ENCODE peak calls at places on chromosomes 7 and 10, in ten cellular contexts. One of them, this sample, is unnamed.

GRCh38 chr7:131103997-131104396 is 223.7 kb upstream of the MKLN1 start:
- DNase-seq in stimulated activated CD8-positive, alpha-beta memory T cell treated with anti-CD3 and anti-CD28 coated beads, Interleukin-15, amount 100 ng/mL, for 24 hours: no peak
- DNase-seq in activated gamma-delta T cell treated with anti-CD3 and anti-CD28 coated beads, Interleukin-2, amount 50 U/mL, for 16 hours: no peak
- DNase-seq in IMR-90: peak; percentile 89
- DNase-seq in activated CD4-positive, alpha-beta T cell treated with anti-CD3 and anti-CD28 coated beads, Interleukin-2, amount 10 ng/mL, durations not matched to agents 24 days and 14 days: peak; percentile 58
- DNase-seq in hepatocyte: no peak
- DNase-seq in EL: peak; percentile 67
- DNase-seq in NCI-H460: no peak
- DNase-seq in GM12864: no peak
- DNase-seq in coronary artery: no peak
- DNase-seq in this sample: no peak

GRCh38 chr10:89279449-89279869 is 22.4 kb upstream of the IFIT2 start:
- DNase-seq in NCI-H460: no peak
- DNase-seq in EL: peak; percentile 58
- DNase-seq in activated CD4-positive, alpha-beta T cell treated with anti-CD3 and anti-CD28 coated beads, Interleukin-2, amount 10 ng/mL, durations not matched to agents 24 days and 14 days: no peak
- DNase-seq in activated gamma-delta T cell treated with anti-CD3 and anti-CD28 coated beads, Interleukin-2, amount 50 U/mL, for 16 hours: no peak
- DNase-seq in hepatocyte: no peak
- DNase-seq in stimulated activated CD8-positive, alpha-beta memory T cell treated with anti-CD3 and anti-CD28 coated beads, Interleukin-15, amount 100 ng/mL, for 24 hours: no peak
- DNase-seq in IMR-90: no peak
- DNase-seq in GM12864: no peak
- DNase-seq in coronary artery: no peak
- DNase-seq in this sample: no peak

GRCh38 chr10:50561266-50561665 is 62.5 kb downstream of the SGMS1 start:
- DNase-seq in activated CD4-positive, alpha-beta T cell treated with anti-CD3 and anti-CD28 coated beads, Interleukin-2, amount 10 ng/mL, durations not matched to agents 24 days and 14 days: no peak
- DNase-seq in stimulated activated CD8-positive, alpha-beta memory T cell treated with anti-CD3 and anti-CD28 coated beads, Interleukin-15, amount 100 ng/mL, for 24 hours: no peak
- DNase-seq in NCI-H460: peak; percentile 83
- DNase-seq in activated gamma-delta T cell treated with anti-CD3 and anti-CD28 coated beads, Interleukin-2, amount 50 U/mL, for 16 hours: no peak
- DNase-seq in coronary artery: no peak
- DNase-seq in GM12864: no peak
- DNase-seq in hepatocyte: no peak
- DNase-seq in IMR-90: peak; percentile 97
- DNase-seq in EL: peak; percentile 78
- DNase-seq in this sample: no peak

GRCh38 chr7:20200361-20200760 is 16.8 kb downstream of the MACC1 start:
- DNase-seq in hepatocyte: no peak
- DNase-seq in EL: no peak
- DNase-seq in GM12864: no peak
- DNase-seq in stimulated activated CD8-positive, alpha-beta memory T cell treated with anti-CD3 and anti-CD28 coated beads, Interleukin-15, amount 100 ng/mL, for 24 hours: no peak
- DNase-seq in NCI-H460: no peak
- DNase-seq in activated gamma-delta T cell treated with anti-CD3 and anti-CD28 coated beads, Interleukin-2, amount 50 U/mL, for 16 hours: no peak
- DNase-seq in coronary artery: no peak
- DNase-seq in activated CD4-positive, alpha-beta T cell treated with anti-CD3 and anti-CD28 coated beads, Interleukin-2, amount 10 ng/mL, durations not matched to agents 24 days and 14 days: no peak
- DNase-seq in IMR-90: no peak
- DNase-seq in this sample: no peak

GRCh38 chr7:87447251-87447650 is 28.2 kb downstream of the ABCB4 start:
- DNase-seq in NCI-H460: no peak
- DNase-seq in stimulated activated CD8-positive, alpha-beta memory T cell treated with anti-CD3 and anti-CD28 coated beads, Interleukin-15, amount 100 ng/mL, for 24 hours: no peak
- DNase-seq in activated gamma-delta T cell treated with anti-CD3 and anti-CD28 coated beads, Interleukin-2, amount 50 U/mL, for 16 hours: no peak
- DNase-seq in GM12864: no peak
- DNase-seq in EL: peak; percentile 4
- DNase-seq in activated CD4-positive, alpha-beta T cell treated with anti-CD3 and anti-CD28 coated beads, Interleukin-2, amount 10 ng/mL, durations not matched to agents 24 days and 14 days: no peak
- DNase-seq in IMR-90: no peak
- DNase-seq in hepatocyte: no peak
- DNase-seq in coronary artery: no peak
- DNase-seq in this sample: no peak

GRCh38 chr10:45399113-45399512 is 25.1 kb downstream of the ALOX5 start:
- DNase-seq in IMR-90: no peak
- DNase-seq in activated CD4-positive, alpha-beta T cell treated with anti-CD3 and anti-CD28 coated beads, Interleukin-2, amount 10 ng/mL, durations not matched to agents 24 days and 14 days: no peak
- DNase-seq in coronary artery: no peak
- DNase-seq in stimulated activated CD8-positive, alpha-beta memory T cell treated with anti-CD3 and anti-CD28 coated beads, Interleukin-15, amount 100 ng/mL, for 24 hours: no peak
- DNase-seq in EL: no peak
- DNase-seq in hepatocyte: no peak
- DNase-seq in NCI-H460: no peak
- DNase-seq in activated gamma-delta T cell treated with anti-CD3 and anti-CD28 coated beads, Interleukin-2, amount 50 U/mL, for 16 hours: no peak
- DNase-seq in GM12864: no peak
- DNase-seq in this sample: no peak

GRCh38 chr7:90574136-90574819 is 21.8 kb upstream of the CDK14 start:
- DNase-seq in GM12864: no peak
- DNase-seq in IMR-90: peak; percentile 35
- DNase-seq in activated gamma-delta T cell treated with anti-CD3 and anti-CD28 coated beads, Interleukin-2, amount 50 U/mL, for 16 hours: no peak
- DNase-seq in EL: no peak
- DNase-seq in hepatocyte: peak; percentile 47
- DNase-seq in stimulated activated CD8-positive, alpha-beta memory T cell treated with anti-CD3 and anti-CD28 coated beads, Interleukin-15, amount 100 ng/mL, for 24 hours: no peak
- DNase-seq in activated CD4-positive, alpha-beta T cell treated with anti-CD3 and anti-CD28 coated beads, Interleukin-2, amount 10 ng/mL, durations not matched to agents 24 days and 14 days: no peak
- DNase-seq in coronary artery: no peak
- DNase-seq in NCI-H460: no peak
- DNase-seq in this sample: no peak

GRCh38 chr10:62590305-62590704 is 214.2 kb upstream of the ADO start:
- DNase-seq in hepatocyte: no peak
- DNase-seq in GM12864: no peak
- DNase-seq in coronary artery: no peak
- DNase-seq in EL: peak; percentile 21
- DNase-seq in activated CD4-positive, alpha-beta T cell treated with anti-CD3 and anti-CD28 coated beads, Interleukin-2, amount 10 ng/mL, durations not matched to agents 24 days and 14 days: no peak
- DNase-seq in activated gamma-delta T cell treated with anti-CD3 and anti-CD28 coated beads, Interleukin-2, amount 50 U/mL, for 16 hours: no peak
- DNase-seq in stimulated activated CD8-positive, alpha-beta memory T cell treated with anti-CD3 and anti-CD28 coated beads, Interleukin-15, amount 100 ng/mL, for 24 hours: no peak
- DNase-seq in IMR-90: peak; percentile 45
- DNase-seq in NCI-H460: no peak
- DNase-seq in this sample: no peak

GRCh38 chr7:135536160-135536559 is 21.6 kb upstream of the NUP205 start:
- DNase-seq in NCI-H460: no peak
- DNase-seq in IMR-90: peak; percentile 37
- DNase-seq in GM12864: no peak
- DNase-seq in activated CD4-positive, alpha-beta T cell treated with anti-CD3 and anti-CD28 coated beads, Interleukin-2, amount 10 ng/mL, durations not matched to agents 24 days and 14 days: no peak
- DNase-seq in activated gamma-delta T cell treated with anti-CD3 and anti-CD28 coated beads, Interleukin-2, amount 50 U/mL, for 16 hours: no peak
- DNase-seq in stimulated activated CD8-positive, alpha-beta memory T cell treated with anti-CD3 and anti-CD28 coated beads, Interleukin-15, amount 100 ng/mL, for 24 hours: no peak
- DNase-seq in hepatocyte: peak; percentile 38
- DNase-seq in EL: peak; percentile 7
- DNase-seq in coronary artery: no peak
- DNase-seq in this sample: no peak

GRCh38 chr7:127396184-127396583 is 3.7 kb upstream of the ZNF800 start:
- DNase-seq in activated gamma-delta T cell treated with anti-CD3 and anti-CD28 coated beads, Interleukin-2, amount 50 U/mL, for 16 hours: no peak
- DNase-seq in NCI-H460: no peak
- DNase-seq in GM12864: no peak
- DNase-seq in hepatocyte: no peak
- DNase-seq in IMR-90: no peak
- DNase-seq in stimulated activated CD8-positive, alpha-beta memory T cell treated with anti-CD3 and anti-CD28 coated beads, Interleukin-15, amount 100 ng/mL, for 24 hours: no peak
- DNase-seq in coronary artery: no peak
- DNase-seq in EL: peak; percentile 9
- DNase-seq in activated CD4-positive, alpha-beta T cell treated with anti-CD3 and anti-CD28 coated beads, Interleukin-2, amount 10 ng/mL, durations not matched to agents 24 days and 14 days: peak; percentile 63
- DNase-seq in this sample: no peak

GRCh38 chr7:68868975-68869374 is 729.3 kb upstream of the AUTS2 start:
- DNase-seq in GM12864: no peak
- DNase-seq in stimulated activated CD8-positive, alpha-beta memory T cell treated with anti-CD3 and anti-CD28 coated beads, Interleukin-15, amount 100 ng/mL, for 24 hours: no peak
- DNase-seq in hepatocyte: no peak
- DNase-seq in NCI-H460: no peak
- DNase-seq in coronary artery: no peak
- DNase-seq in activated gamma-delta T cell treated with anti-CD3 and anti-CD28 coated beads, Interleukin-2, amount 50 U/mL, for 16 hours: no peak
- DNase-seq in EL: no peak
- DNase-seq in IMR-90: no peak
- DNase-seq in activated CD4-positive, alpha-beta T cell treated with anti-CD3 and anti-CD28 coated beads, Interleukin-2, amount 10 ng/mL, durations not matched to agents 24 days and 14 days: no peak
- DNase-seq in this sample: no peak

GRCh38 chr7:1641661-1642260 is 28.3 kb upstream of the ELFN1 start:
- DNase-seq in coronary artery: no peak
- DNase-seq in activated CD4-positive, alpha-beta T cell treated with anti-CD3 and anti-CD28 coated beads, Interleukin-2, amount 10 ng/mL, durations not matched to agents 24 days and 14 days: no peak
- DNase-seq in stimulated activated CD8-positive, alpha-beta memory T cell treated with anti-CD3 and anti-CD28 coated beads, Interleukin-15, amount 100 ng/mL, for 24 hours: no peak
- DNase-seq in activated gamma-delta T cell treated with anti-CD3 and anti-CD28 coated beads, Interleukin-2, amount 50 U/mL, for 16 hours: no peak
- DNase-seq in IMR-90: no peak
- DNase-seq in EL: no peak
- DNase-seq in NCI-H460: no peak
- DNase-seq in hepatocyte: no peak
- DNase-seq in GM12864: no peak
- DNase-seq in this sample: no peak

GRCh38 chr10:114068054-114068707 is 24.5 kb downstream of the ADRB1 start:
- DNase-seq in GM12864: no peak
- DNase-seq in hepatocyte: no peak
- DNase-seq in activated gamma-delta T cell treated with anti-CD3 and anti-CD28 coated beads, Interleukin-2, amount 50 U/mL, for 16 hours: no peak
- DNase-seq in NCI-H460: no peak
- DNase-seq in IMR-90: no peak
- DNase-seq in coronary artery: no peak
- DNase-seq in EL: peak; percentile 40
- DNase-seq in activated CD4-positive, alpha-beta T cell treated with anti-CD3 and anti-CD28 coated beads, Interleukin-2, amount 10 ng/mL, durations not matched to agents 24 days and 14 days: no peak
- DNase-seq in stimulated activated CD8-positive, alpha-beta memory T cell treated with anti-CD3 and anti-CD28 coated beads, Interleukin-15, amount 100 ng/mL, for 24 hours: no peak
- DNase-seq in this sample: no peak

GRCh38 chr7:50812847-50813475 is 30.3 kb upstream of the GRB10 start:
- DNase-seq in activated gamma-delta T cell treated with anti-CD3 and anti-CD28 coated beads, Interleukin-2, amount 50 U/mL, for 16 hours: no peak
- DNase-seq in EL: peak; percentile 89
- DNase-seq in stimulated activated CD8-positive, alpha-beta memory T cell treated with anti-CD3 and anti-CD28 coated beads, Interleukin-15, amount 100 ng/mL, for 24 hours: no peak
- DNase-seq in hepatocyte: peak; percentile 74
- DNase-seq in activated CD4-positive, alpha-beta T cell treated with anti-CD3 and anti-CD28 coated beads, Interleukin-2, amount 10 ng/mL, durations not matched to agents 24 days and 14 days: no peak
- DNase-seq in NCI-H460: no peak
- DNase-seq in GM12864: no peak
- DNase-seq in IMR-90: peak; percentile 70
- DNase-seq in coronary artery: no peak
- DNase-seq in this sample: no peak

GRCh38 chr7:33667261-33667660 is 238.1 kb upstream of the BMPER start:
- DNase-seq in activated gamma-delta T cell treated with anti-CD3 and anti-CD28 coated beads, Interleukin-2, amount 50 U/mL, for 16 hours: no peak
- DNase-seq in coronary artery: no peak
- DNase-seq in GM12864: no peak
- DNase-seq in EL: peak; percentile 30
- DNase-seq in NCI-H460: no peak
- DNase-seq in hepatocyte: no peak
- DNase-seq in stimulated activated CD8-positive, alpha-beta memory T cell treated with anti-CD3 and anti-CD28 coated beads, Interleukin-15, amount 100 ng/mL, for 24 hours: no peak
- DNase-seq in IMR-90: peak; percentile 53
- DNase-seq in activated CD4-positive, alpha-beta T cell treated with anti-CD3 and anti-CD28 coated beads, Interleukin-2, amount 10 ng/mL, durations not matched to agents 24 days and 14 days: no peak
- DNase-seq in this sample: no peak

GRCh38 chr10:132175907-132176581 is 10.7 kb upstream of the DPYSL4 start:
- DNase-seq in IMR-90: no peak
- DNase-seq in GM12864: no peak
- DNase-seq in activated gamma-delta T cell treated with anti-CD3 and anti-CD28 coated beads, Interleukin-2, amount 50 U/mL, for 16 hours: no peak
- DNase-seq in stimulated activated CD8-positive, alpha-beta memory T cell treated with anti-CD3 and anti-CD28 coated beads, Interleukin-15, amount 100 ng/mL, for 24 hours: no peak
- DNase-seq in EL: no peak
- DNase-seq in coronary artery: no peak
- DNase-seq in NCI-H460: no peak
- DNase-seq in hepatocyte: no peak
- DNase-seq in activated CD4-positive, alpha-beta T cell treated with anti-CD3 and anti-CD28 coated beads, Interleukin-2, amount 10 ng/mL, durations not matched to agents 24 days and 14 days: no peak
- DNase-seq in this sample: no peak

GRCh38 chr10:125479059-125479458 is 203.9 kb downstream of the TEX36 start:
- DNase-seq in EL: no peak
- DNase-seq in IMR-90: peak; percentile 4
- DNase-seq in coronary artery: no peak
- DNase-seq in GM12864: no peak
- DNase-seq in hepatocyte: no peak
- DNase-seq in NCI-H460: no peak
- DNase-seq in activated gamma-delta T cell treated with anti-CD3 and anti-CD28 coated beads, Interleukin-2, amount 50 U/mL, for 16 hours: no peak
- DNase-seq in stimulated activated CD8-positive, alpha-beta memory T cell treated with anti-CD3 and anti-CD28 coated beads, Interleukin-15, amount 100 ng/mL, for 24 hours: no peak
- DNase-seq in activated CD4-positive, alpha-beta T cell treated with anti-CD3 and anti-CD28 coated beads, Interleukin-2, amount 10 ng/mL, durations not matched to agents 24 days and 14 days: no peak
- DNase-seq in this sample: no peak

GRCh38 chr10:86756511-86757109 is at the start of gene BMPR1A:
- DNase-seq in coronary artery: peak; percentile 81
- DNase-seq in activated CD4-positive, alpha-beta T cell treated with anti-CD3 and anti-CD28 coated beads, Interleukin-2, amount 10 ng/mL, durations not matched to agents 24 days and 14 days: no peak
- DNase-seq in stimulated activated CD8-positive, alpha-beta memory T cell treated with anti-CD3 and anti-CD28 coated beads, Interleukin-15, amount 100 ng/mL, for 24 hours: peak; percentile 3
- DNase-seq in activated gamma-delta T cell treated with anti-CD3 and anti-CD28 coated beads, Interleukin-2, amount 50 U/mL, for 16 hours: no peak
- DNase-seq in GM12864: no peak
- DNase-seq in NCI-H460: peak; percentile 88
- DNase-seq in hepatocyte: peak; percentile 67
- DNase-seq in EL: peak; percentile 91
- DNase-seq in IMR-90: peak; percentile 86
- DNase-seq in this sample: no peak

GRCh38 chr10:50470798-50471582 is 152.8 kb downstream of the SGMS1 start:
- DNase-seq in EL: peak; percentile 49
- DNase-seq in IMR-90: peak; percentile 17
- DNase-seq in NCI-H460: no peak
- DNase-seq in stimulated activated CD8-positive, alpha-beta memory T cell treated with anti-CD3 and anti-CD28 coated beads, Interleukin-15, amount 100 ng/mL, for 24 hours: no peak
- DNase-seq in GM12864: no peak
- DNase-seq in coronary artery: no peak
- DNase-seq in activated CD4-positive, alpha-beta T cell treated with anti-CD3 and anti-CD28 coated beads, Interleukin-2, amount 10 ng/mL, durations not matched to agents 24 days and 14 days: no peak
- DNase-seq in activated gamma-delta T cell treated with anti-CD3 and anti-CD28 coated beads, Interleukin-2, amount 50 U/mL, for 16 hours: no peak
- DNase-seq in hepatocyte: peak; percentile 8
- DNase-seq in this sample: peak; percentile 17

GRCh38 chr7:32507416-32507815 is 12.1 kb downstream of the AVL9 start:
- DNase-seq in GM12864: no peak
- DNase-seq in stimulated activated CD8-positive, alpha-beta memory T cell treated with anti-CD3 and anti-CD28 coated beads, Interleukin-15, amount 100 ng/mL, for 24 hours: no peak
- DNase-seq in activated gamma-delta T cell treated with anti-CD3 and anti-CD28 coated beads, Interleukin-2, amount 50 U/mL, for 16 hours: no peak
- DNase-seq in hepatocyte: no peak
- DNase-seq in IMR-90: no peak
- DNase-seq in activated CD4-positive, alpha-beta T cell treated with anti-CD3 and anti-CD28 coated beads, Interleukin-2, amount 10 ng/mL, durations not matched to agents 24 days and 14 days: no peak
- DNase-seq in EL: peak; percentile 64
- DNase-seq in coronary artery: no peak
- DNase-seq in NCI-H460: no peak
- DNase-seq in this sample: no peak

GRCh38 chr7:26451997-26452396 is 160.3 kb downstream of the SNX10 start:
- DNase-seq in activated CD4-positive, alpha-beta T cell treated with anti-CD3 and anti-CD28 coated beads, Interleukin-2, amount 10 ng/mL, durations not matched to agents 24 days and 14 days: no peak
- DNase-seq in NCI-H460: no peak
- DNase-seq in activated gamma-delta T cell treated with anti-CD3 and anti-CD28 coated beads, Interleukin-2, amount 50 U/mL, for 16 hours: no peak
- DNase-seq in hepatocyte: no peak
- DNase-seq in coronary artery: no peak
- DNase-seq in GM12864: no peak
- DNase-seq in EL: no peak
- DNase-seq in stimulated activated CD8-positive, alpha-beta memory T cell treated with anti-CD3 and anti-CD28 coated beads, Interleukin-15, amount 100 ng/mL, for 24 hours: no peak
- DNase-seq in IMR-90: no peak
- DNase-seq in this sample: peak; percentile 35

GRCh38 chr10:32646535-32646934 is 200.6 kb downstream of the CCDC7 start:
- DNase-seq in stimulated activated CD8-positive, alpha-beta memory T cell treated with anti-CD3 and anti-CD28 coated beads, Interleukin-15, amount 100 ng/mL, for 24 hours: no peak
- DNase-seq in activated gamma-delta T cell treated with anti-CD3 and anti-CD28 coated beads, Interleukin-2, amount 50 U/mL, for 16 hours: no peak
- DNase-seq in IMR-90: no peak
- DNase-seq in hepatocyte: no peak
- DNase-seq in GM12864: no peak
- DNase-seq in NCI-H460: no peak
- DNase-seq in coronary artery: no peak
- DNase-seq in activated CD4-positive, alpha-beta T cell treated with anti-CD3 and anti-CD28 coated beads, Interleukin-2, amount 10 ng/mL, durations not matched to agents 24 days and 14 days: no peak
- DNase-seq in EL: no peak
- DNase-seq in this sample: no peak

GRCh38 chr10:131218811-131219583 is 92.5 kb downstream of the TCERG1L start:
- DNase-seq in hepatocyte: no peak
- DNase-seq in activated CD4-positive, alpha-beta T cell treated with anti-CD3 and anti-CD28 coated beads, Interleukin-2, amount 10 ng/mL, durations not matched to agents 24 days and 14 days: no peak
- DNase-seq in EL: no peak
- DNase-seq in activated gamma-delta T cell treated with anti-CD3 and anti-CD28 coated beads, Interleukin-2, amount 50 U/mL, for 16 hours: no peak
- DNase-seq in coronary artery: no peak
- DNase-seq in stimulated activated CD8-positive, alpha-beta memory T cell treated with anti-CD3 and anti-CD28 coated beads, Interleukin-15, amount 100 ng/mL, for 24 hours: no peak
- DNase-seq in NCI-H460: no peak
- DNase-seq in GM12864: no peak
- DNase-seq in IMR-90: no peak
- DNase-seq in this sample: no peak

GRCh38 chr7:113113912-113114311 is 4.4 kb downstream of the SMIM30 start:
- DNase-seq in GM12864: no peak
- DNase-seq in hepatocyte: no peak
- DNase-seq in stimulated activated CD8-positive, alpha-beta memory T cell treated with anti-CD3 and anti-CD28 coated beads, Interleukin-15, amount 100 ng/mL, for 24 hours: no peak
- DNase-seq in NCI-H460: no peak
- DNase-seq in EL: peak; percentile 6
- DNase-seq in activated gamma-delta T cell treated with anti-CD3 and anti-CD28 coated beads, Interleukin-2, amount 50 U/mL, for 16 hours: no peak
- DNase-seq in activated CD4-positive, alpha-beta T cell treated with anti-CD3 and anti-CD28 coated beads, Interleukin-2, amount 10 ng/mL, durations not matched to agents 24 days and 14 days: no peak
- DNase-seq in IMR-90: no peak
- DNase-seq in coronary artery: no peak
- DNase-seq in this sample: no peak

GRCh38 chr7:84085147-84085546 is 109.4 kb downstream of the SEMA3A start:
- DNase-seq in hepatocyte: no peak
- DNase-seq in stimulated activated CD8-positive, alpha-beta memory T cell treated with anti-CD3 and anti-CD28 coated beads, Interleukin-15, amount 100 ng/mL, for 24 hours: no peak
- DNase-seq in NCI-H460: peak; percentile 58
- DNase-seq in coronary artery: no peak
- DNase-seq in EL: peak; percentile 61
- DNase-seq in activated gamma-delta T cell treated with anti-CD3 and anti-CD28 coated beads, Interleukin-2, amount 50 U/mL, for 16 hours: no peak
- DNase-seq in activated CD4-positive, alpha-beta T cell treated with anti-CD3 and anti-CD28 coated beads, Interleukin-2, amount 10 ng/mL, durations not matched to agents 24 days and 14 days: no peak
- DNase-seq in GM12864: no peak
- DNase-seq in IMR-90: peak; percentile 85
- DNase-seq in this sample: no peak

GRCh38 chr7:96901822-96902412 is 103.4 kb upstream of the DLX6 start:
- DNase-seq in stimulated activated CD8-positive, alpha-beta memory T cell treated with anti-CD3 and anti-CD28 coated beads, Interleukin-15, amount 100 ng/mL, for 24 hours: no peak
- DNase-seq in activated gamma-delta T cell treated with anti-CD3 and anti-CD28 coated beads, Interleukin-2, amount 50 U/mL, for 16 hours: no peak
- DNase-seq in EL: no peak
- DNase-seq in GM12864: no peak
- DNase-seq in hepatocyte: no peak
- DNase-seq in IMR-90: no peak
- DNase-seq in NCI-H460: no peak
- DNase-seq in coronary artery: no peak
- DNase-seq in activated CD4-positive, alpha-beta T cell treated with anti-CD3 and anti-CD28 coated beads, Interleukin-2, amount 10 ng/mL, durations not matched to agents 24 days and 14 days: no peak
- DNase-seq in this sample: no peak

GRCh38 chr10:112471878-112472487 is 25.0 kb downstream of the VTI1A start:
- DNase-seq in activated CD4-positive, alpha-beta T cell treated with anti-CD3 and anti-CD28 coated beads, Interleukin-2, amount 10 ng/mL, durations not matched to agents 24 days and 14 days: peak; percentile 60
- DNase-seq in IMR-90: peak; percentile 68
- DNase-seq in GM12864: peak; percentile 39
- DNase-seq in stimulated activated CD8-positive, alpha-beta memory T cell treated with anti-CD3 and anti-CD28 coated beads, Interleukin-15, amount 100 ng/mL, for 24 hours: no peak
- DNase-seq in coronary artery: no peak
- DNase-seq in hepatocyte: peak; percentile 58
- DNase-seq in activated gamma-delta T cell treated with anti-CD3 and anti-CD28 coated beads, Interleukin-2, amount 50 U/mL, for 16 hours: no peak
- DNase-seq in EL: peak; percentile 50
- DNase-seq in NCI-H460: peak; percentile 45
- DNase-seq in this sample: peak; percentile 86

GRCh38 chr10:49226594-49226993 is 38.4 kb upstream of the TMEM273 start:
- DNase-seq in coronary artery: no peak
- DNase-seq in activated gamma-delta T cell treated with anti-CD3 and anti-CD28 coated beads, Interleukin-2, amount 50 U/mL, for 16 hours: no peak
- DNase-seq in NCI-H460: no peak
- DNase-seq in hepatocyte: no peak
- DNase-seq in activated CD4-positive, alpha-beta T cell treated with anti-CD3 and anti-CD28 coated beads, Interleukin-2, amount 10 ng/mL, durations not matched to agents 24 days and 14 days: no peak
- DNase-seq in EL: no peak
- DNase-seq in stimulated activated CD8-positive, alpha-beta memory T cell treated with anti-CD3 and anti-CD28 coated beads, Interleukin-15, amount 100 ng/mL, for 24 hours: no peak
- DNase-seq in GM12864: no peak
- DNase-seq in IMR-90: no peak
- DNase-seq in this sample: no peak